ENCODE peak calls at places on chromosomes 1 and 21, in five cellular contexts. O is stimulated activated naive CD8-positive, alpha-beta T cell treated with anti-CD3 and anti-CD28 coated beads, Interleukin-15, Interleukin-2, amounts not matched to agents 100 U/mL and 50 U/mL, for 24 hours; W is anterior cingulate cortex; I is NCI-H1105 treated with DMSO at 0.1 percent for 48 hours; A is stimulated activated CD8-positive, alpha-beta memory T cell treated with anti-CD3 and anti-CD28 coated beads, Interleukin-4, amount 100 ng/mL, for 1 hour. T is an unnamed sample.

GRCh38 chr1:20725189-20726106 is 7.1 kb downstream of the SH2D5 start:
- DNase-seq in O (no peak), W (no peak), I (peak; percentile 94), A (no peak), T (peak; percentile 45)

GRCh38 chr21:42921912-42922311 is 3.5 kb downstream of the ERVH48-1 start:
- DNase-seq in O (no peak), W (no peak), I (no peak), A (no peak), T (no peak)

GRCh38 chr1:50700226-50701020 is 259.6 kb downstream of the FAF1 start:
- DNase-seq in O (no peak), W (no peak), I (peak; percentile 34), A (no peak), T (no peak)

GRCh38 chr1:244651956-244652698 is 799 bp upstream of the DESI2 start:
- DNase-seq in O (no peak), W (no peak), I (no peak), A (no peak), T (no peak)

GRCh38 chr1:9881838-9882249 is 28.2 kb downstream of the CTNNBIP1 start:
- DNase-seq in O (no peak), W (no peak), I (no peak), A (no peak), T (no peak)

GRCh38 chr1:88457197-88457596 is 226.9 kb upstream of the PKN2 start:
- DNase-seq in O (no peak), W (no peak), I (no peak), A (no peak), T (no peak)

GRCh38 chr1:8396912-8397406 is 79.0 kb downstream of the SLC45A1 start:
- DNase-seq in O (no peak), W (no peak), I (no peak), A (no peak), T (no peak)

GRCh38 chr21:39707316-39707715 is 37.7 kb upstream of the IGSF5 start:
- DNase-seq in O (no peak), W (no peak), I (no peak), A (no peak), T (no peak)

GRCh38 chr1:167564592-167564991 is 11.0 kb upstream of the CREG1 start:
- DNase-seq in O (no peak), W (no peak), I (no peak), A (no peak), T (no peak)

T was measured in left lobe of liver.